ENCODE peak calls at places on chromosome 14, in eight cellular contexts. D is transverse colon, I is upper lobe of left lung, X is HepG2, M is right lobe of liver, K is stomach, B is HCT116, E is uterus. A is an unnamed sample. For H3K4me1, the result is how much of the 10 kb centered on the place peaks cover.

GRCh38 chr14:50345891-50346422 is 33.8 kb downstream of the DMAC2L start:
- DNase-seq in E (no peak), K (no peak), I (no peak), M (no peak), X (no peak), B (no peak), D (no peak), A (no peak)

GRCh38 chr14:93186461-93186860 is 1.3 kb downstream of the LYSET start:
- DNase-seq in D (no peak), M (no peak), K (no peak), X (no peak), B (no peak), I (no peak), E (no peak), A (peak)

GRCh38 chr14:91872011-91872476 is 4.7 kb upstream of the TC2N start:
- DNase-seq in E (no peak), B (no peak), D (no peak), I (no peak), M (peak), K (peak), X (peak), A (no peak)

GRCh38 chr14:99513946-99514551 is 32.8 kb downstream of the CCNK start:
- DNase-seq in E (no peak), I (peak), B (no peak), D (no peak), K (peak), M (peak), X (no peak), A (no peak)

GRCh38 chr14:99475660-99476059 is 5.0 kb downstream of the SETD3 start:
- DNase-seq in K (no peak), E (no peak), X (no peak), I (no peak), D (no peak), M (no peak), B (no peak), A (no peak)

GRCh38 chr14:99270491-99271287 is 1.3 kb downstream of the BCL11B start:
- DNase-seq in I (peak), M (no peak), B (no peak), K (no peak), X (no peak), D (no peak), E (no peak), A (no peak)

GRCh38 chr14:96574633-96575191 is 72.5 kb downstream of the PAPOLA start:
- DNase-seq in B (no peak), E (peak), D (no peak), I (no peak), M (no peak), X (no peak), K (no peak), A (peak)

GRCh38 chr14:105255021-105255507 is 6.7 kb downstream of the BTBD6 start:
- DNase-seq in B (no peak), K (no peak), E (no peak), D (no peak), M (no peak), X (no peak), I (no peak), A (no peak)

GRCh38 chr14:98685725-98686124 is 586.3 kb downstream of the BCL11B start:
- DNase-seq in K (no peak), I (no peak), M (no peak), D (no peak), B (no peak), X (no peak), E (no peak), A (no peak)

GRCh38 chr14:55026441-55026792 is 482 bp downstream of the WDHD1 start:
- DNase-seq in I (no peak), D (no peak), B (no peak), X (no peak), E (no peak), K (no peak), M (no peak), A (no peak)

GRCh38 chr14:51070732-51071131 is 24.2 kb downstream of the TRIM9 start:
- DNase-seq in K (no peak), D (no peak), X (no peak), E (no peak), B (no peak), M (no peak), I (no peak), A (no peak)

GRCh38 chr14:77074969-77075368 is 23.1 kb upstream of the CIPC start:
- DNase-seq in I (no peak), B (no peak), D (no peak), E (no peak), K (no peak), X (no peak), M (no peak), A (no peak)

GRCh38 chr14:38405851-38406630 is 150.1 kb upstream of the CLEC14A start:
- DNase-seq in B (no peak), I (no peak), M (no peak), K (no peak), X (no peak), E (no peak), D (no peak), A (no peak)

GRCh38 chr14:72594099-72594901 is 299.6 kb downstream of the DPF3 start:
- DNase-seq in M (no peak), B (no peak), X (no peak), I (no peak), E (no peak), D (no peak), K (no peak), A (no peak)

GRCh38 chr14:51094282-51094821 is 553 bp downstream of the TRIM9 start:
- DNase-seq in M (peak), X (no peak), D (no peak), E (no peak), K (no peak), I (peak), B (no peak), A (peak)

GRCh38 chr14:55383541-55384140 is 28.0 kb downstream of the ATG14 start:
- DNase-seq in I (no peak), M (no peak), B (no peak), E (no peak), D (no peak), X (no peak), K (no peak), A (no peak)

GRCh38 chr14:91284146-91284790 is 39.8 kb upstream of the GPR68 start:
- DNase-seq in X (no peak), M (no peak), E (peak), D (no peak), K (no peak), I (no peak), B (no peak), A (no peak)

GRCh38 chr14:64990939-64991338 is 4.2 kb downstream of the FNTB start:
- DNase-seq in E (no peak), M (no peak), D (no peak), I (no peak), K (no peak), X (no peak), B (no peak), A (no peak)

GRCh38 chr14:61549425-61549824 is 145.9 kb upstream of the HIF1A start:
- DNase-seq in I (no peak), D (no peak), B (no peak), K (no peak), X (no peak), E (no peak), M (no peak), A (no peak)

GRCh38 chr14:21056520-21057163 is 980 bp upstream of the RNASE8 start:
- DNase-seq in K (no peak), E (no peak), I (no peak), B (no peak), X (no peak), D (peak), M (peak), A (no peak)

DNA sequence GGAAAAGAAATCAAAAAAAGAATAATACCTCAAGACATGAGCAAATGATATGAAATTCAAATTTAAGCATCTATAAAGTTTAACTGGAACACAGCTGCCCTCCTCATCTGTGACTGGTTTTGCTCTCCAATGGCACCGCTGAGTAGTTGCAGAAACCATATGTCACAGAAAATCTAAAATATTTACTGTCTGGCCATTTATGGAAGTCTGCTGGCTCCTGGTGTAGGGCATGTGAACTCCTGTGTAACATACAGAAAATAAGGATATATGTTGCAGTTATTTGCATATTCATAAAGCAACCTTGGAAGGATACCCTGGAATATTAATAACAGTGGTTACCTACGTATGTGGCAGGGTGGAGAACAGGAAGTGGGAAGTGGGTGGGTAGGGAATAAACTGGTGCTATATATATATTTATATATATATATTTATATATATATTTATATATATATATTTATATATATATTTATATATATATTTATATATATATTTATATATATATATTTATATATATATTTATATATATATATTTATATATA is 48.3 kb downstream of the LTBP2 start:
- DNase-seq in X (no peak), M (no peak), I (no peak), B (no peak), D (no peak), K (no peak), E (no peak), A (no peak)
- H3K4me1 ChIP-seq in X (under half), M (under half), I (under half), B (under half), D (under half), K (under half), E (under half), A (under half)

GRCh38 chr14:63473194-63473788 is 69.9 kb downstream of the PPP2R5E start:
- DNase-seq in X (no peak), D (no peak), K (no peak), E (no peak), M (no peak), I (no peak), B (no peak), A (no peak)
- TF ChIP-seq POLR2A in X (no peak), D (no peak), K (no peak), E (no peak), M (no peak), I (no peak), B (no peak), A (no peak)

GRCh38 chr14:102248121-102248520 is 56.8 kb downstream of the MOK start:
- DNase-seq in K (no peak), D (no peak), B (no peak), M (no peak), I (no peak), E (no peak), X (no peak), A (no peak)
- H3K4me1 ChIP-seq in K (under half), D (under half), B (under half), M (under half), I (under half), E (under half), X (under half), A (under half)

GRCh38 chr14:22556990-22557623 is 31.9 kb downstream of the DAD1 start:
- DNase-seq in M (peak), B (peak), K (peak), E (peak), I (peak), D (peak), X (peak), A (peak)
- TF ChIP-seq POLR2A in M (no peak), B (no peak), K (no peak), E (peak), I (no peak), D (no peak), X (no peak), A (no peak)

DNA sequence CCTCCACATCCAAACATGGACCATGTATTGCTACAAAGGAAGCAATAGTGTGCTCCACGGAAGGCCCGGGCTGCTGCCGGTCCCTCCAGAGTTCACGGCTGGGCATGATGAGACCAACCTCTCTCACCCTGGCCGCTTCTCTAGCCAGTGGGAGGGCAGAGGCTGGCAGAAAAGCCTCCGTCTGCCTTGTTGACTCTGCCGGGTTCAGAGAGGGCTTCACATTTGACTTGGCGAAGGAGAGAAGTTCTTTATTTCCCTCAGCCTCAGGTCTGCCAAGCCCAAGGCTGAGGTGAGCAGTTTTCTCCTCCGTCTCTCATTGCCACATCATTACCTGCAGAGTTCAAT is 230.0 kb downstream of the ZFP36L1 start:
- DNase-seq in I (no peak), E (no peak), B (no peak), K (peak), D (no peak), X (no peak), M (no peak), A (no peak)
- H3K4me1 ChIP-seq in I (under half), E (under half), B (half or more), K (under half), D (under half), X (half or more), M (under half), A (under half)

A was measured in adrenal gland.